ENCODE peak calls at places on chromosomes 5 and 9, in five cellular contexts. F is HuH-7, R is aorta, A is foreskin keratinocyte, H is posterior cingulate gyrus. U is an unnamed sample.
A peak's percentile ranks its signal among the peaks of the same experiment; 100 is the strongest.

GRCh38 chr9:110110154-110110553 is 97.8 kb downstream of the C9orf152 start:
- DNase-seq in A (no peak), F (no peak), H (no peak), R (no peak), U (no peak)

GRCh38 chr5:55633574-55634203 is 78.4 kb downstream of the SLC38A9 start:
- DNase-seq in F (no peak), A (no peak), R (no peak), H (no peak), U (no peak)

GRCh38 chr5:123700624-123701023 is 188.6 kb downstream of the CSNK1G3 start:
- DNase-seq in H (no peak), R (no peak), F (no peak), A (peak; percentile 93), U (no peak)

GRCh38 chr5:91144491-91145232 is 238.5 kb downstream of the ARRDC3 start:
- DNase-seq in H (no peak), R (no peak), A (no peak), F (no peak), U (no peak)

GRCh38 chr5:107389130-107389553 is 281.6 kb downstream of the EFNA5 start:
- DNase-seq in R (no peak), H (no peak), F (no peak), A (no peak), U (no peak)

GRCh38 chr5:146877783-146878470 is 630 bp downstream of the PPP2R2B start:
- DNase-seq in F (no peak), R (peak; percentile 81), H (peak; percentile 68), A (no peak), U (peak; percentile 33)

GRCh38 chr5:172362755-172363154 is 79.2 kb upstream of the UBTD2 start:
- DNase-seq in A (no peak), R (no peak), H (no peak), F (no peak), U (no peak)

GRCh38 chr9:109640232-109641078 is 139.5 kb upstream of the PALM2AKAP2 start:
- DNase-seq in H (peak; percentile 76), A (no peak), R (peak; percentile 89), F (no peak), U (peak; percentile 22)

GRCh38 chr5:135122797-135123196 is 88.8 kb upstream of the PITX1 start:
- DNase-seq in F (no peak), H (no peak), A (no peak), R (peak; percentile 2), U (no peak)

GRCh38 chr5:6111131-6111530 is 267.2 kb downstream of the MED10 start:
- DNase-seq in R (no peak), F (no peak), H (no peak), A (no peak), U (no peak)

GRCh38 chr5:10577371-10578291 is 13.8 kb downstream of the ANKRD33B start:
- DNase-seq in H (no peak), F (no peak), A (no peak), R (no peak), U (no peak)

GRCh38 chr5:180331647-180331950 is 21.5 kb downstream of the GFPT2 start:
- DNase-seq in R (peak; percentile 22), A (no peak), F (no peak), H (no peak), U (no peak)

GRCh38 chr5:159695741-159696294 is 220.5 kb upstream of the ADRA1B start:
- DNase-seq in R (no peak), A (no peak), F (no peak), H (no peak), U (no peak)

GRCh38 chr9:14346826-14347407 is 33.0 kb upstream of the NFIB start:
- DNase-seq in H (no peak), R (peak; percentile 78), F (no peak), A (no peak), U (no peak)

GRCh38 chr5:144531191-144531590 is 360.5 kb downstream of the KCTD16 start:
- DNase-seq in F (no peak), H (no peak), R (no peak), A (no peak), U (no peak)

GRCh38 chr9:93194584-93194983 is 10.6 kb downstream of the WNK2 start:
- DNase-seq in A (no peak), R (no peak), H (no peak), F (no peak), U (no peak)

GRCh38 chr5:39186722-39187539 is 32.4 kb downstream of the FYB1 start:
- DNase-seq in F (no peak), R (no peak), H (no peak), A (no peak), U (no peak)

GRCh38 chr5:134735243-134735642 is 3.1 kb upstream of the CAMLG start:
- DNase-seq in F (no peak), A (no peak), R (no peak), H (no peak), U (no peak)

GRCh38 chr5:125134216-125135081 is 388.0 kb upstream of the ZNF608 start:
- DNase-seq in A (peak; percentile 32), H (no peak), R (no peak), F (no peak), U (no peak)

GRCh38 chr5:142726188-142726731 is 40.4 kb upstream of the FGF1 start:
- DNase-seq in R (no peak), A (peak; percentile 90), F (no peak), H (no peak), U (no peak)

GRCh38 chr5:30736642-30737041 is 456.8 kb upstream of the CDH6 start:
- DNase-seq in F (no peak), H (no peak), A (no peak), R (no peak), U (no peak)

GRCh38 chr5:151480859-151481258 is 33.5 kb downstream of the SLC36A1 start:
- DNase-seq in R (no peak), F (no peak), H (no peak), A (no peak), U (no peak)

GRCh38 chr9:122095010-122095767 is 2.1 kb upstream of the TTLL11 start:
- DNase-seq in R (no peak), A (peak; percentile 23), F (peak; percentile 47), H (no peak), U (no peak)

GRCh38 chr5:56725709-56726108 is 89.6 kb upstream of the MAP3K1 start:
- DNase-seq in A (no peak), H (no peak), R (no peak), F (no peak), U (no peak)

GRCh38 chr9:117957267-117957666 is 253.1 kb downstream of the TLR4 start:
- DNase-seq in H (no peak), A (peak; percentile 13), F (no peak), R (no peak), U (no peak)

GRCh38 chr5:133817456-133817855 is 151.0 kb downstream of the C5orf15 start:
- DNase-seq in H (no peak), F (no peak), A (no peak), R (peak; percentile 42), U (no peak)

GRCh38 chr9:116381350-116381749 is 227.8 kb downstream of the PAPPA start:
- DNase-seq in A (no peak), F (no peak), R (no peak), H (no peak), U (no peak)

GRCh38 chr5:91266184-91266705 is 116.9 kb downstream of the ARRDC3 start:
- DNase-seq in A (no peak), F (no peak), R (no peak), H (no peak), U (no peak)

GRCh38 chr9:135480071-135480941 is 724 bp downstream of the PPP1R26 start:
- DNase-seq in R (no peak), A (no peak), H (no peak), F (peak; percentile 72), U (no peak)

GRCh38 chr9:37146372-37146771 is 26.0 kb downstream of the ZCCHC7 start:
- DNase-seq in H (no peak), R (no peak), F (no peak), A (no peak), U (no peak)

GRCh38 chr5:178415353-178415752 is 174.8 kb downstream of the COL23A1 start:
- DNase-seq in A (no peak), R (peak; percentile 61), H (no peak), F (no peak), U (no peak)

GRCh38 chr9:135363556-135363955 is 116.0 kb upstream of the PPP1R26 start:
- DNase-seq in A (no peak), R (no peak), F (no peak), H (no peak), U (no peak)

GRCh38 chr5:143198332-143198731 is 205.2 kb downstream of the NR3C1 start:
- DNase-seq in R (no peak), A (no peak), H (no peak), F (no peak), U (no peak)

GRCh38 chr5:151357792-151358191 is 10.4 kb upstream of the SLC36A2 start:
- DNase-seq in F (no peak), H (no peak), A (no peak), R (no peak), U (no peak)

GRCh38 chr9:108017671-108018070 is 528.1 kb upstream of the KLF4 start:
- DNase-seq in R (no peak), H (no peak), A (no peak), F (no peak), U (no peak)

U was measured in hypothalamus.